ENCODE peak calls at places on chromosomes 2 and 18, in four cellular contexts. T, A, N and Y are unnamed samples.

GRCh38 chr2:242020196-242021004 is 150.9 kb downstream of the RTP5 start:
- DNase-seq in A (no peak), T (peak; percentile 52), N (no peak), Y (peak; percentile 55)

GRCh38 chr2:71711470-71711857 is 258.1 kb downstream of the DYSF start:
- DNase-seq in A (no peak), T (no peak), N (no peak), Y (no peak)

GRCh38 chr2:111108745-111109271 is 11.9 kb upstream of the BCL2L11 start:
- DNase-seq in A (no peak), N (no peak), T (no peak), Y (no peak)

GRCh38 chr2:237283136-237283928 is 130.6 kb downstream of the COL6A3 start:
- DNase-seq in T (no peak), A (no peak), N (no peak), Y (no peak)

GRCh38 chr2:55049794-55050132 is 488 bp downstream of the RTN4 start:
- DNase-seq in A (no peak), T (no peak), N (no peak), Y (peak; percentile 55)

GRCh38 chr2:54723300-54724149 is at the start of gene EML6:
- DNase-seq in N (peak; percentile 98), T (peak; percentile 94), A (peak; percentile 98), Y (peak; percentile 99)

GRCh38 chr2:231568785-231569435 is 23.8 kb upstream of the TEX44 start:
- DNase-seq in N (no peak), A (no peak), T (no peak), Y (no peak)

GRCh38 chr2:225002656-225003045 is 39.6 kb downstream of the DOCK10 start:
- DNase-seq in T (no peak), A (no peak), N (no peak), Y (no peak)

GRCh38 chr2:102603904-102604303 is 15.4 kb upstream of the SLC9A2 start:
- DNase-seq in N (no peak), T (no peak), A (no peak), Y (no peak)

GRCh38 chr2:33441235-33441810 is 35.1 kb upstream of the RASGRP3 start:
- DNase-seq in T (no peak), N (no peak), A (no peak), Y (peak; percentile 54)

GRCh38 chr2:134275058-134275862 is 21.4 kb downstream of the MGAT5 start:
- DNase-seq in A (no peak), N (no peak), T (no peak), Y (no peak)

GRCh38 chr2:25146896-25147295 is 21.5 kb downstream of the POMC start:
- DNase-seq in N (no peak), T (no peak), A (no peak), Y (peak; percentile 15)

DNA sequence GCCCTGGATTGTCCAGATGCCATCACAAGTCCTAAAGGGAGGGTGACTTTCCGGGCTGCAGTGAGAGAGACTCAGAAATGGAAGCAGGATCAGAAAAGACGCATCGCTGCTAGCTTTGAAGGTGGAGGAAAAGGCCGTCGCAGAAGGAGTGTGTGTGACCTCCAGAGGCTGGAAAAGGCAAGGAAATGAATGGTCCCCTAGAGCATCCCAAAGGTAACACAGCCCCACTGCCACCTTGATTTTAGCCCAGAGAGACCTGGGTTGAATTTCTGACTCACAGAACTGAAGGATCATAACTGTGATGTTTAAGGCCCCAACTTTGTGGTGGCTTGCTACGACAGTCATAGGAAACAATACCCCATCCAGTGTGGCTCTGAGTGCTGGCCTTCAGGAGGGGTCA is 8.6 kb upstream of the NCK2 start:
- DNase-seq in T (no peak), A (no peak), N (no peak), Y (no peak)
- TF ChIP-seq CTCF in T (no peak), A (peak; percentile 13), N (no peak), Y (no peak)

DNA sequence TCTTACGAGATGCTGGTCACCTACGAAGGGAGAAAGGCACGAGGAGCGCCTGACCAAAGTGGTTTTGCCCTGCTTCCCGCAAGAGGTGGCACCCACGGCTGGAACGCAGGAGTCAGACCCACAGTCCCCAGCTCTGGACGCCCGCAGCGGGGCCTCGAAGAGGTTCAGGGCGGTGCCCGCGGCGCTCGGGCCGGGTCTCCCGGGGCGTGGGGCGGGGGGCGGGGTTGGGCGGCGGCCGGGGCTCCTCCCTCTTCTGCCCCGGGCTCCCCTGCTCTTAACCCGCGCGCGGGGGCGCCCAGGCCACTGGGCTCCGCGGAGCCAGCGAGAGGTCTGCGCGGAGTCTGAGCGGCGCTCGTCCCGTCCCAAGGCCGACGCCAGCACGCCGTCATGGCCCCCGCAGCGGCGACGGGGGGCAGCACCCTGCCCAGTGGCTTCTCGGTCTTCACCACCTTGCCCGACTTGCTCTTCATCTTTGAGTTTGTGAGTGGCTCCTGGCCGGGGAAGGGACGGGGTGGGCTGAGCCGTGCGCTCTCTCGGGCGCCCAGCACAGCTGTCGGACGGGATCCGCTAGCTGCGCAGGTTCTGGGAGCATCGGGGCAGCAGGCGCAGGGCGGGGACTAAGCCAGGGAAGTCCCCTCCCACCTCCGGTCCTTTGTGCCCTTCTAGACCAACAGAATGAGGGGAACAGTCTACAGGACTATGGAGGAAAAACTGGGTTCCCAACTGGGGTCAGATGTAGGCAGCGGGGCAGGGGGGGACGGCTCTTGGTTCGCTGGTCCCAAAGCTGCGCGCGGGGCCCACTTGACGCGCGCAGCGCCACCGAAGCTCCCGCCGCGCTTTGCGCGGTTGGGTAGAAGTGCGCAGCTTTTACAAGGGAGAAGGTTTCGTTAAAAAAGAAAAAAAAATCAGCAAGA is at the start of gene MAL:
- DNase-seq in T (no peak), N (peak; percentile 40), A (peak; percentile 75), Y (no peak)
- TF ChIP-seq POLR2A in T (no peak), N (no peak), A (no peak), Y (no peak)

GRCh38 chr18:55302337-55302833 is 285.6 kb downstream of the TCF4 start:
- DNase-seq in T (no peak), N (no peak), A (no peak), Y (no peak)

GRCh38 chr18:55300469-55301195 is 287.4 kb downstream of the TCF4 start:
- DNase-seq in T (no peak), A (no peak), N (no peak), Y (no peak)

GRCh38 chr18:55296761-55297160 is 291.2 kb downstream of the TCF4 start:
- DNase-seq in N (no peak), A (no peak), T (no peak), Y (no peak)

GRCh38 chr18:55301836-55302235 is 286.2 kb downstream of the TCF4 start:
- DNase-seq in T (no peak), N (no peak), A (no peak), Y (no peak)

DNA sequence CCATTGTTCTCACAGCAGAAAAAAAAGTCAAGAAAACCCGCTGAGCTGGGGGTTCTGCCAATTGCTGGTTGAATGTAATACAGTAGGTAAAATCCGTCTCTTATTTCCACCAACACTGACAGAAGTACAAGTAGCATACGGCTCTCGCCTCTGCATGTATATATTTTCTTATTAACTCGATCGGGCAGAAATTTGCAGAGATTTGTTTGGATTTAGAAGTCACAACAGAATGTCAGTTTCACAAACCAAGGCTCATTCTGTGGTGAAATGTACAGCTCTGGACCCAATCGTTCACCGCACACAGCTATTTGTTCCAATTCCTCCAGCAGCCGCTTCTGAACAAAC is 286.8 kb downstream of the TCF4 start:
- DNase-seq in N (no peak), A (no peak), T (no peak), Y (no peak)
- H3K4me1 ChIP-seq in N (peaks cover 22% of the 10 kb centered on the region), A (peaks cover 31% of the 10 kb centered on the region), T (peaks cover 4% of the 10 kb centered on the region), Y (no peaks in the 10 kb centered on the region)

GRCh38 chr2:152466041-152466440 is 131.1 kb downstream of the FMNL2 start:
- DNase-seq in T (no peak), N (no peak), A (no peak), Y (peak; percentile 33)
- TF ChIP-seq CTCF in T (no peak), N (no peak), A (peak; percentile 11), Y (no peak)

GRCh38 chr18:79300382-79300781 is 95.3 kb upstream of the NFATC1 start:
- DNase-seq in T (no peak), A (no peak), N (no peak), Y (no peak)

GRCh38 chr18:79299711-79300110 is 96.0 kb upstream of the NFATC1 start:
- DNase-seq in N (no peak), A (no peak), T (no peak), Y (no peak)

GRCh38 chr18:79305976-79306375 is 89.8 kb upstream of the NFATC1 start:
- DNase-seq in N (no peak), T (no peak), A (no peak), Y (no peak)

GRCh38 chr18:79302120-79302519 is 93.6 kb upstream of the NFATC1 start:
- DNase-seq in T (no peak), A (no peak), N (no peak), Y (no peak)
- TF ChIP-seq POLR2A in T (no peak), A (no peak), N (no peak), Y (no peak)

GRCh38 chr2:200379481-200380120 is 73.1 kb downstream of the SPATS2L start:
- DNase-seq in N (no peak), T (no peak), A (no peak), Y (no peak)
- H3K4me1 ChIP-seq in N (peaks cover 87% of the 10 kb centered on the region), T (no peaks in the 10 kb centered on the region), A (peaks cover 43% of the 10 kb centered on the region), Y (no peaks in the 10 kb centered on the region)

GRCh38 chr2:174138161-174138560 is 110.2 kb downstream of the OLA1 start:
- DNase-seq in N (no peak), T (no peak), A (no peak), Y (no peak)
- TF ChIP-seq CTCF in N (peak; percentile 23), T (no peak), A (peak; percentile 35), Y (peak; percentile 39)

GRCh38 chr18:2572144-2572682 is 856 bp downstream of the NDC80 start:
- DNase-seq in N (no peak), A (no peak), T (no peak), Y (no peak)

GRCh38 chr18:2570772-2571199 is 519 bp downstream of the METTL4 start:
- DNase-seq in A (peak; percentile 73), T (peak; percentile 60), N (peak; percentile 67), Y (peak; percentile 79)

GRCh38 chr18:2569338-2570207 is 1.7 kb downstream of the METTL4 start:
- DNase-seq in N (no peak), A (no peak), T (no peak), Y (no peak)

GRCh38 chr18:2572892-2573291 is 1.5 kb downstream of the NDC80 start:
- DNase-seq in N (no peak), T (no peak), A (no peak), Y (no peak)

GRCh38 chr18:2571200-2572143 is at the start of the genes METTL4 and NDC80:
- DNase-seq in A (peak; percentile 90), N (peak; percentile 84), T (peak; percentile 77), Y (peak; percentile 84)
- TF ChIP-seq POLR2A in A (peak; percentile 58), N (no peak), T (no peak), Y (no peak)